ENCODE peak calls at places on chromosomes 16 and 17, in four cellular contexts. One of them, this sample, is unnamed.
A peak's percentile ranks its signal among the peaks of the same experiment; 100 is the strongest.

GRCh38 chr16:49470550-49470949 is 96.9 kb downstream of the C16orf78 start:
- DNase-seq in WTC11: no peak
- DNase-seq in SK-N-SH: no peak
- DNase-seq in K562: no peak
- DNase-seq in this sample: no peak

GRCh38 chr16:65773319-65773874 is 593.1 kb upstream of the CDH5 start:
- DNase-seq in SK-N-SH: no peak
- DNase-seq in WTC11: peak; percentile 40
- DNase-seq in K562: no peak
- DNase-seq in this sample: no peak

GRCh38 chr17:64107517-64108235 is 22.3 kb downstream of the ERN1 start:
- DNase-seq in SK-N-SH: no peak
- DNase-seq in WTC11: no peak
- DNase-seq in K562: no peak
- DNase-seq in this sample: no peak

GRCh38 chr16:60142991-60143705 is 1409.0 kb upstream of the GOT2 start:
- DNase-seq in SK-N-SH: no peak
- DNase-seq in WTC11: no peak
- DNase-seq in K562: no peak
- DNase-seq in this sample: no peak

GRCh38 chr17:33012522-33013033 is 20.9 kb downstream of the SPACA3 start:
- DNase-seq in WTC11: no peak
- DNase-seq in K562: peak; percentile 39
- DNase-seq in SK-N-SH: no peak
- DNase-seq in this sample: no peak

GRCh38 chr16:19008245-19008644 is 24.5 kb downstream of the TMC7 start:
- DNase-seq in WTC11: peak; percentile 19
- DNase-seq in K562: no peak
- DNase-seq in SK-N-SH: peak; percentile 44
- DNase-seq in this sample: no peak

GRCh38 chr16:27402964-27403600 is 1.1 kb downstream of the IL21R start:
- DNase-seq in SK-N-SH: no peak
- DNase-seq in K562: no peak
- DNase-seq in WTC11: no peak
- DNase-seq in this sample: no peak

GRCh38 chr17:56699186-56699895 is 105.8 kb downstream of the NOG start:
- DNase-seq in WTC11: peak; percentile 51
- DNase-seq in SK-N-SH: peak; percentile 38
- DNase-seq in K562: no peak
- DNase-seq in this sample: no peak

GRCh38 chr17:47192549-47192948 is 3.5 kb upstream of the CDC27 start:
- DNase-seq in K562: no peak
- DNase-seq in SK-N-SH: no peak
- DNase-seq in WTC11: no peak
- DNase-seq in this sample: peak; percentile 83

GRCh38 chr17:47188266-47188665 is 829 bp downstream of the CDC27 start:
- DNase-seq in SK-N-SH: peak; percentile 42
- DNase-seq in WTC11: no peak
- DNase-seq in K562: no peak
- DNase-seq in this sample: no peak

GRCh38 chr17:31544186-31544585 is 152.7 kb downstream of the RAB11FIP4 start:
- DNase-seq in SK-N-SH: no peak
- DNase-seq in WTC11: no peak
- DNase-seq in K562: no peak
- DNase-seq in this sample: no peak

GRCh38 chr16:81796585-81797346 is 17.7 kb downstream of the PLCG2 start:
- DNase-seq in K562: no peak
- DNase-seq in WTC11: no peak
- DNase-seq in SK-N-SH: no peak
- DNase-seq in this sample: no peak

GRCh38 chr17:81917565-81918332 is at the start of gene SIRT7:
- DNase-seq in SK-N-SH: peak; percentile 100
- DNase-seq in WTC11: peak; percentile 75
- DNase-seq in K562: peak; percentile 89
- DNase-seq in this sample: peak; percentile 45

GRCh38 chr16:31484491-31485171 is 1.7 kb downstream of the SLC5A2 start:
- DNase-seq in K562: peak; percentile 35
- DNase-seq in SK-N-SH: no peak
- DNase-seq in WTC11: peak; percentile 43
- DNase-seq in this sample: no peak

GRCh38 chr17:64683791-64684190 is 21.7 kb upstream of the SMURF2 start:
- DNase-seq in K562: no peak
- DNase-seq in SK-N-SH: no peak
- DNase-seq in WTC11: no peak
- DNase-seq in this sample: no peak

GRCh38 chr17:82367724-82368524 is 3.6 kb upstream of the UTS2R start:
- DNase-seq in WTC11: peak; percentile 50
- DNase-seq in SK-N-SH: peak; percentile 64
- DNase-seq in K562: peak; percentile 91
- DNase-seq in this sample: no peak

GRCh38 chr17:19418312-19418992 is 7.4 kb downstream of the RNF112 start:
- DNase-seq in WTC11: no peak
- DNase-seq in K562: no peak
- DNase-seq in SK-N-SH: no peak
- DNase-seq in this sample: no peak

GRCh38 chr16:48537275-48537674 is 72.7 kb downstream of the N4BP1 start:
- DNase-seq in SK-N-SH: no peak
- DNase-seq in K562: no peak
- DNase-seq in WTC11: no peak
- DNase-seq in this sample: no peak

GRCh38 chr16:23343643-23344612 is 41.8 kb downstream of the SCNN1B start:
- DNase-seq in SK-N-SH: no peak
- DNase-seq in WTC11: no peak
- DNase-seq in K562: no peak
- DNase-seq in this sample: no peak

GRCh38 chr16:70258065-70258464 is 6.3 kb upstream of the EXOSC6 start:
- DNase-seq in K562: no peak
- DNase-seq in WTC11: no peak
- DNase-seq in SK-N-SH: no peak
- DNase-seq in this sample: no peak
- TF ChIP-seq USF1 in K562: no peak
- TF ChIP-seq USF1 in WTC11: no peak
- TF ChIP-seq USF1 in SK-N-SH: no peak
- TF ChIP-seq USF1 in this sample: no peak

GRCh38 chr17:17322516-17323510 is 19.6 kb downstream of the NT5M start:
- DNase-seq in SK-N-SH: no peak
- DNase-seq in K562: no peak
- DNase-seq in WTC11: no peak
- DNase-seq in this sample: no peak
- TF ChIP-seq USF1 in SK-N-SH: no peak
- TF ChIP-seq USF1 in K562: no peak
- TF ChIP-seq USF1 in WTC11: no peak
- TF ChIP-seq USF1 in this sample: no peak

GRCh38 chr16:57802635-57803412 is 533 bp upstream of the KIFC3 start:
- DNase-seq in K562: no peak
- DNase-seq in SK-N-SH: peak; percentile 38
- DNase-seq in WTC11: peak; percentile 31
- DNase-seq in this sample: no peak
- TF ChIP-seq USF1 in K562: peak; percentile 79
- TF ChIP-seq USF1 in SK-N-SH: no peak
- TF ChIP-seq USF1 in WTC11: no peak
- TF ChIP-seq USF1 in this sample: no peak

DNA sequence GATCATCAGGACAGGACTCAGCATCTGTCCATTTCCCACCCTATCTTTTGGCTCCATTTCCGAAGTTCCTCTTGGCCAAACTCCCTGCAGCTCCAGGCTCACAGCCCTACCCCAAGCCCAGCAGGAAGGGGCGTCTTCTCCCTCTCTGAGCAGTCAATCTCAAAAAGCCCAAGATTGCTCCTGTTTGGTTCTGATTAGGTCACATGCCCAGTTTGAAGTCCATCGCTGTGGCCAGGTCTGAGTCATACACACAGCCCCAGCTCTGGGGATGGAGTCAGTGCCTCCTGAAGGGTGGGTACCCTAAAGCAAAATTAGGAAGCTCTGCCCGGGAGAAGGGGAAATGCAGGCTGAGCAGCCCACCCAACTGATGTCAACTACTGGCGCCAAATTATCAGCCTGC is 23.9 kb downstream of the SNX20 start:
- DNase-seq in K562: no peak
- DNase-seq in SK-N-SH: no peak
- DNase-seq in WTC11: no peak
- DNase-seq in this sample: no peak
- TF ChIP-seq USF1 in K562: peak; percentile 56
- TF ChIP-seq USF1 in SK-N-SH: no peak
- TF ChIP-seq USF1 in WTC11: no peak
- TF ChIP-seq USF1 in this sample: no peak

GRCh38 chr16:3009568-3010390 is 2.9 kb upstream of the CLDN9 start:
- DNase-seq in WTC11: peak; percentile 90
- DNase-seq in SK-N-SH: no peak
- DNase-seq in K562: no peak
- DNase-seq in this sample: no peak
- TF ChIP-seq USF1 in WTC11: no peak
- TF ChIP-seq USF1 in SK-N-SH: no peak
- TF ChIP-seq USF1 in K562: no peak
- TF ChIP-seq USF1 in this sample: no peak

GRCh38 chr17:17679243-17679642 is 2.0 kb upstream of the RAI1 start:
- DNase-seq in SK-N-SH: no peak
- DNase-seq in K562: no peak
- DNase-seq in WTC11: no peak
- DNase-seq in this sample: no peak

GRCh38 chr17:17675416-17675815 is 5.8 kb upstream of the RAI1 start:
- DNase-seq in K562: no peak
- DNase-seq in SK-N-SH: no peak
- DNase-seq in WTC11: no peak
- DNase-seq in this sample: no peak

GRCh38 chr17:17677299-17678040 is 3.8 kb upstream of the RAI1 start:
- DNase-seq in SK-N-SH: no peak
- DNase-seq in WTC11: no peak
- DNase-seq in K562: no peak
- DNase-seq in this sample: no peak

GRCh38 chr17:17676752-17677151 is 4.5 kb upstream of the RAI1 start:
- DNase-seq in SK-N-SH: no peak
- DNase-seq in K562: no peak
- DNase-seq in WTC11: no peak
- DNase-seq in this sample: no peak

DNA sequence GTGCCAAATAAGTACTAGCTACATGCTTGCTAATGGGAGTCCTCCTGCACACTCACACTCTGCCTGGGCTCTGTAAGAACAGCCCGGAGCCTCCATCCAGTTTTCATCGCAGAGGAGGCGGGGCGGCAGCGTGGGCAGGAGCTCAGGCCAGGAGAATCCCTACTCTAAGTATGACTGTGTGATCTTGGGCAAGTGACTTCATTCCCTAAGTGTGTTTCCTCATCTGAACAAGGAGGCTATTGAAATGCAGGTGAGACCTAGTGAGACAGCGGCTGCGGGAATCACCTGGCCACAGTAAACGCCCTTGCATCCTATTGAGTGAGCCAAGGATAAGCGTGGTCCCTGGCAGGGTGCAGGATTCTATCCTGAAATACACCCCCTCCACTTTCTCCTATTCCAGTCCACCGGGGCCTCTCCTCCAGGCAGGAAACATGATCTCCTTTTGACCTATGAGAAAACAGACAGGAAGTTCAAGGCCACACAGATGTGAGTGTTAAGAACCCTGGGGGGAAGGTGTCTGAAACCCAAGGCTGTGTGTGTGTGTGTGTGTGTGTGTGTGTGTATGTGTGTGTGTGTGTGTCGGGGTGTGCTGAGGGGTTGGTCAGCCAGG is 5.2 kb upstream of the RAI1 start:
- DNase-seq in WTC11: peak; percentile 37
- DNase-seq in SK-N-SH: no peak
- DNase-seq in K562: no peak
- DNase-seq in this sample: no peak
- TF ChIP-seq USF1 in WTC11: no peak
- TF ChIP-seq USF1 in SK-N-SH: no peak
- TF ChIP-seq USF1 in K562: no peak
- TF ChIP-seq USF1 in this sample: no peak

DNA sequence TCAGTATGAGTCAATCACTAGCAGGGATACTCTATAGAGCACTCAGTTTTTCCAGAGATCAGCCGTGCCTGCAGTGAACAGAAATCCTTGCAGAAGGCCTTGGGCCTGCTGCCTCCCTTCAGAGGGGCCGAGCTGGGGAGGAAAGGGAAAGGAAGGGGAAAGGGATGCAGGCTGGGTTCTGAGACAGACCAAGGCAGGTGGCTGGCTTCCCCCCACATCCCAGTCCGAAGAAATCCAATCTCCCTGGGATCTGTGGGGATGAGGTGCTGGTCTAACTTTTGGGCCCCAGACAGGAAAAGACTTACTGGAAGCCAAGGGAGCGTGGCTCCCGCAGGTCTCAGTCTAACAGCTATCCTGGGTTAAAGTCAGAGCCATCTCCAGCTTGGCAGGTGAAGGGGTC is 25.2 kb downstream of the SRL start:
- DNase-seq in K562: no peak
- DNase-seq in SK-N-SH: no peak
- DNase-seq in WTC11: no peak
- DNase-seq in this sample: no peak
- TF ChIP-seq USF1 in K562: no peak
- TF ChIP-seq USF1 in SK-N-SH: no peak
- TF ChIP-seq USF1 in WTC11: no peak
- TF ChIP-seq USF1 in this sample: no peak

GRCh38 chr16:35525979-35526590 is 2066.7 kb downstream of the TP53TG3F start:
- DNase-seq in K562: no peak
- DNase-seq in WTC11: no peak
- DNase-seq in SK-N-SH: peak; percentile 59
- DNase-seq in this sample: no peak
- TF ChIP-seq USF1 in K562: no peak
- TF ChIP-seq USF1 in WTC11: no peak
- TF ChIP-seq USF1 in SK-N-SH: no peak
- TF ChIP-seq USF1 in this sample: no peak